ENCODE peak calls at places on chromosomes 5 and 9, in ten cellular contexts. One of them, this sample, is unnamed. For H3K27me3 and H3K4me1, the result is how much of the 10 kb centered on the place peaks cover.

GRCh38 chr5:38360323-38361061 is 102.1 kb downstream of the EGFLAM start:
- DNase-seq in neuronal stem cell: no peak
- DNase-seq in psoas muscle: no peak
- DNase-seq in endodermal cell: no peak
- DNase-seq in uterus: no peak
- DNase-seq in tibial nerve: no peak
- DNase-seq in K562: no peak
- DNase-seq in adipocyte: no peak
- DNase-seq in suprapubic skin: no peak
- DNase-seq in HepG2: no peak
- DNase-seq in this sample: no peak

GRCh38 chr9:73548201-73548600 is 396.5 kb downstream of the ANXA1 start:
- DNase-seq in K562: no peak
- DNase-seq in suprapubic skin: no peak
- DNase-seq in HepG2: no peak
- DNase-seq in psoas muscle: no peak
- DNase-seq in endodermal cell: no peak
- DNase-seq in neuronal stem cell: no peak
- DNase-seq in tibial nerve: no peak
- DNase-seq in uterus: no peak
- DNase-seq in adipocyte: no peak
- DNase-seq in this sample: no peak

GRCh38 chr5:81078930-81079329 is 118.8 kb downstream of the RASGRF2 start:
- DNase-seq in tibial nerve: no peak
- DNase-seq in endodermal cell: no peak
- DNase-seq in psoas muscle: no peak
- DNase-seq in K562: no peak
- DNase-seq in uterus: no peak
- DNase-seq in suprapubic skin: no peak
- DNase-seq in adipocyte: no peak
- DNase-seq in HepG2: no peak
- DNase-seq in neuronal stem cell: no peak
- DNase-seq in this sample: no peak

GRCh38 chr9:82488702-82489578 is 500.4 kb downstream of the SPATA31D1 start:
- DNase-seq in neuronal stem cell: no peak
- DNase-seq in psoas muscle: no peak
- DNase-seq in suprapubic skin: no peak
- DNase-seq in adipocyte: peak
- DNase-seq in tibial nerve: peak
- DNase-seq in HepG2: peak
- DNase-seq in K562: no peak
- DNase-seq in endodermal cell: no peak
- DNase-seq in uterus: no peak
- DNase-seq in this sample: no peak

GRCh38 chr9:3059781-3060468 is 216.0 kb upstream of the PUM3 start:
- DNase-seq in tibial nerve: no peak
- DNase-seq in endodermal cell: no peak
- DNase-seq in psoas muscle: no peak
- DNase-seq in uterus: no peak
- DNase-seq in HepG2: no peak
- DNase-seq in suprapubic skin: no peak
- DNase-seq in K562: no peak
- DNase-seq in neuronal stem cell: no peak
- DNase-seq in adipocyte: no peak
- DNase-seq in this sample: no peak

GRCh38 chr5:154783774-154784460 is 28.7 kb downstream of the LARP1 start:
- DNase-seq in adipocyte: no peak
- DNase-seq in tibial nerve: no peak
- DNase-seq in neuronal stem cell: no peak
- DNase-seq in K562: no peak
- DNase-seq in psoas muscle: peak
- DNase-seq in suprapubic skin: no peak
- DNase-seq in HepG2: no peak
- DNase-seq in endodermal cell: peak
- DNase-seq in uterus: no peak
- DNase-seq in this sample: no peak

GRCh38 chr5:139419226-139419625 is 15.3 kb upstream of the SPATA24 start:
- DNase-seq in K562: no peak
- DNase-seq in endodermal cell: no peak
- DNase-seq in uterus: no peak
- DNase-seq in tibial nerve: no peak
- DNase-seq in adipocyte: no peak
- DNase-seq in psoas muscle: no peak
- DNase-seq in HepG2: no peak
- DNase-seq in neuronal stem cell: no peak
- DNase-seq in suprapubic skin: no peak
- DNase-seq in this sample: peak

GRCh38 chr5:11076945-11077613 is 316.0 kb upstream of the DAP start:
- DNase-seq in psoas muscle: no peak
- DNase-seq in K562: no peak
- DNase-seq in endodermal cell: no peak
- DNase-seq in uterus: no peak
- DNase-seq in suprapubic skin: no peak
- DNase-seq in neuronal stem cell: no peak
- DNase-seq in adipocyte: no peak
- DNase-seq in tibial nerve: no peak
- DNase-seq in HepG2: no peak
- DNase-seq in this sample: no peak

GRCh38 chr9:89635816-89636215 is 31.0 kb downstream of the GADD45G start:
- DNase-seq in endodermal cell: no peak
- DNase-seq in HepG2: no peak
- DNase-seq in uterus: no peak
- DNase-seq in psoas muscle: no peak
- DNase-seq in adipocyte: no peak
- DNase-seq in tibial nerve: no peak
- DNase-seq in K562: no peak
- DNase-seq in neuronal stem cell: no peak
- DNase-seq in suprapubic skin: no peak
- DNase-seq in this sample: no peak

GRCh38 chr5:179044765-179045164 is 15.4 kb upstream of the ZNF354C start:
- DNase-seq in endodermal cell: no peak
- DNase-seq in suprapubic skin: no peak
- DNase-seq in neuronal stem cell: no peak
- DNase-seq in tibial nerve: no peak
- DNase-seq in adipocyte: no peak
- DNase-seq in K562: no peak
- DNase-seq in HepG2: no peak
- DNase-seq in uterus: no peak
- DNase-seq in psoas muscle: no peak
- DNase-seq in this sample: no peak

DNA sequence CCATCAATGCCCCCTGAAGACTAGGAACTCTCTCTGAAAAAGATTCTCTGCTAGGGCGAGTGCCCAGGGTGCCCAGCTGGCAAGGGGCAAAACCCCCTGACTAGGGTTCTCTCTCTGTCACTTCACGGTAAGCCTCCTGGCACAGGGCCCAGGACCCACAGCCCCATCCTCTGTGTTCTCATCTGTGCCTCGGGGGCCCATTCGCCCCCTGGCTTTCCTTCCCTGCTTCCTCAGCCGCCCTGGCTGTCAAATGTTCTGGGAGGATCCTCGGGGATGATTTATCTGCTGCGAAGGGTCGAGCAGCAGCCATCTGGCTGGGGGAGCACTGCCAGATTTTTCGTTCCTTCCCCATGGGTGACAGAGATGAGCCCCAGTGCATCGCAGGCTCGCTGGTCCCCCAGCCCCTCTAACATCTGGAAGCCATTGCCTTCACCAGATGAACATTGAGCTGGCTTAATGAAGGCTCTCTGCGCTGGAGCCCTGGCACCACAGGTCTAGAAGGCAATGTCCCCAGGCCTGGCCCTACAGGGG is 24.2 kb downstream of the HMCN2 start:
- DNase-seq in uterus: peak
- DNase-seq in neuronal stem cell: no peak
- DNase-seq in tibial nerve: no peak
- DNase-seq in suprapubic skin: no peak
- DNase-seq in endodermal cell: peak
- DNase-seq in adipocyte: no peak
- DNase-seq in psoas muscle: no peak
- DNase-seq in K562: no peak
- DNase-seq in HepG2: no peak
- DNase-seq in this sample: no peak
- H3K27me3 ChIP-seq in uterus: under half
- H3K27me3 ChIP-seq in neuronal stem cell: under half
- H3K27me3 ChIP-seq in tibial nerve: under half
- H3K27me3 ChIP-seq in suprapubic skin: under half
- H3K27me3 ChIP-seq in endodermal cell: under half
- H3K27me3 ChIP-seq in adipocyte: half or more
- H3K27me3 ChIP-seq in psoas muscle: half or more
- H3K27me3 ChIP-seq in K562: half or more
- H3K27me3 ChIP-seq in HepG2: half or more
- H3K27me3 ChIP-seq in this sample: under half

GRCh38 chr5:137994556-137994955 is 38.3 kb downstream of the FAM13B start:
- DNase-seq in adipocyte: no peak
- DNase-seq in endodermal cell: no peak
- DNase-seq in K562: no peak
- DNase-seq in HepG2: no peak
- DNase-seq in tibial nerve: no peak
- DNase-seq in suprapubic skin: no peak
- DNase-seq in neuronal stem cell: no peak
- DNase-seq in psoas muscle: no peak
- DNase-seq in uterus: no peak
- DNase-seq in this sample: no peak

GRCh38 chr5:137995077-137995746 is 37.7 kb downstream of the FAM13B start:
- DNase-seq in tibial nerve: no peak
- DNase-seq in adipocyte: peak
- DNase-seq in HepG2: peak
- DNase-seq in suprapubic skin: no peak
- DNase-seq in K562: peak
- DNase-seq in psoas muscle: no peak
- DNase-seq in endodermal cell: no peak
- DNase-seq in uterus: no peak
- DNase-seq in neuronal stem cell: no peak
- DNase-seq in this sample: no peak

GRCh38 chr5:137997726-137998213 is 35.1 kb downstream of the FAM13B start:
- DNase-seq in adipocyte: no peak
- DNase-seq in tibial nerve: no peak
- DNase-seq in HepG2: peak
- DNase-seq in endodermal cell: no peak
- DNase-seq in suprapubic skin: no peak
- DNase-seq in psoas muscle: no peak
- DNase-seq in neuronal stem cell: no peak
- DNase-seq in K562: no peak
- DNase-seq in uterus: no peak
- DNase-seq in this sample: no peak

GRCh38 chr5:138000102-138000723 is 32.7 kb downstream of the FAM13B start:
- DNase-seq in endodermal cell: no peak
- DNase-seq in suprapubic skin: no peak
- DNase-seq in tibial nerve: no peak
- DNase-seq in K562: no peak
- DNase-seq in adipocyte: no peak
- DNase-seq in uterus: peak
- DNase-seq in HepG2: peak
- DNase-seq in neuronal stem cell: no peak
- DNase-seq in psoas muscle: no peak
- DNase-seq in this sample: no peak

DNA sequence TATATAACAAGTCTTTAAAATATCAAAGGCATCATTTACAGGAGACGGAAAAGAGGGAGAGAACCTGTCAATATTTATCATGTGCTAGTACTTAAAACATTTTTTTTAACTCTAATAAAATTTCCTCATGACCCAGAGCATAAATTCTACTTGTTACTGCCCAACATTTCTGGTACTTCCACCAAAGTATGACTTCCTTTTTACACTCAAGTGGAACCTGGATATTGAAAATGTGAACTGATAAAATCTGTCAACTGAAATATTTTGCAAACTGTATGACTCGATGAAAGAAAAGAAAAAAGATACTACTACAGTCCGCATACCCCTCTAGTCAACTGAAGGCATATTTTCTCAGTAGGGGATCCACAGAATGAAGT is 37.1 kb downstream of the FAM13B start:
- DNase-seq in tibial nerve: no peak
- DNase-seq in K562: no peak
- DNase-seq in adipocyte: no peak
- DNase-seq in endodermal cell: no peak
- DNase-seq in neuronal stem cell: no peak
- DNase-seq in suprapubic skin: no peak
- DNase-seq in psoas muscle: no peak
- DNase-seq in HepG2: no peak
- DNase-seq in uterus: no peak
- DNase-seq in this sample: no peak
- H3K4me1 ChIP-seq in tibial nerve: under half
- H3K4me1 ChIP-seq in K562: under half
- H3K4me1 ChIP-seq in adipocyte: under half
- H3K4me1 ChIP-seq in endodermal cell: under half
- H3K4me1 ChIP-seq in neuronal stem cell: under half
- H3K4me1 ChIP-seq in suprapubic skin: under half
- H3K4me1 ChIP-seq in psoas muscle: under half
- H3K4me1 ChIP-seq in HepG2: under half
- H3K4me1 ChIP-seq in uterus: under half
- H3K4me1 ChIP-seq in this sample: under half

GRCh38 chr9:136144450-136144849 is 25.8 kb upstream of the TMEM250 start:
- DNase-seq in tibial nerve: no peak
- DNase-seq in psoas muscle: no peak
- DNase-seq in neuronal stem cell: no peak
- DNase-seq in endodermal cell: no peak
- DNase-seq in K562: no peak
- DNase-seq in uterus: no peak
- DNase-seq in adipocyte: no peak
- DNase-seq in HepG2: no peak
- DNase-seq in suprapubic skin: no peak
- DNase-seq in this sample: no peak
- H3K27me3 ChIP-seq in tibial nerve: under half
- H3K27me3 ChIP-seq in psoas muscle: half or more
- H3K27me3 ChIP-seq in neuronal stem cell: under half
- H3K27me3 ChIP-seq in endodermal cell: under half
- H3K27me3 ChIP-seq in K562: half or more
- H3K27me3 ChIP-seq in uterus: under half
- H3K27me3 ChIP-seq in adipocyte: half or more
- H3K27me3 ChIP-seq in HepG2: half or more
- H3K27me3 ChIP-seq in suprapubic skin: half or more
- H3K27me3 ChIP-seq in this sample: under half

DNA sequence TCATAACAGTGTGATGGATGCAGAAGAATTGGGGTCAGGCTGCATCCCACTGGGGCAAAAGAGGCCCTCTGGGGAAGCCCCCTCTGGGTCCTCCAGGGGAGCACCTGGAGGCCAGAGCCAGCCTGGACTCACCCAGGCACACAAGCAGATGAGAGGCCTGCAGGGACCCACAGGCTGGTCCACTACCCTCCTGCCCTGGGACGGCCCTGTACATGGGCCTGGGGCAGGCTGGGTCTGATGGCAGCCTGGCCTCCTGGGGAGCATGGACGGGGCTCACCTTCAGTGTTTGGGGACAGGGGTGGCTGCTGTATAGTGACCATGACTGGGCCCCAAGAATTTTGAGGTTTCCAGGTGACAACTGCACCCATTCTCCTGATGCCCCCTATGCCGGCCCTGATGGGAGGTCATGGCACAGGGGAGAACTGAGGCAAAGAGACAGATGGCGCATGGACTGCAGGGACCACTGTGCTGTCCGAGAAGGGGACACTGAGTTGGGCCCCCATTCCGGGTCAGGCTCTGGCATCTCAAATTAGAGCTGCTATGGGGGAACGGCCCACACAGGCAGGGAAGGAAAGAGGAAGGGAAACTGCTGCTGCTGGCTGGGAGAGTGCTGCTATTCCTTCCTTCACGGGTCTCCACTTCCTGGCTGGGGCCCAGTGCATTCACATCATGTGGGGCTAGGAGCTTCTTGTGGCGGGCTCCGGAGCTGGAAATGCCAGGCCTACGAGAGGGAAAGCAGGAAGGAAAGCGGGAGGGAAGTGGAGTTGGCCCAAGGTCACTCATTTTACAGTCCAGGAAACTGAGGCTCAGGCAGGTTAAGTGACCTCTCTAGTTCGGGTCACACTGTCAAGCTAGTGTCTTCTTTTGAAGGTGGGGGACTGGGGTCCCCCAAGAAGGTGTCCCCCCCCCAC is 1.5 kb upstream of the CARD19 start:
- DNase-seq in tibial nerve: peak
- DNase-seq in neuronal stem cell: no peak
- DNase-seq in suprapubic skin: no peak
- DNase-seq in K562: no peak
- DNase-seq in HepG2: no peak
- DNase-seq in endodermal cell: peak
- DNase-seq in uterus: peak
- DNase-seq in adipocyte: peak
- DNase-seq in psoas muscle: peak
- DNase-seq in this sample: peak
- H3K4me1 ChIP-seq in tibial nerve: under half
- H3K4me1 ChIP-seq in neuronal stem cell: under half
- H3K4me1 ChIP-seq in suprapubic skin: half or more
- H3K4me1 ChIP-seq in K562: under half
- H3K4me1 ChIP-seq in HepG2: half or more
- H3K4me1 ChIP-seq in endodermal cell: under half
- H3K4me1 ChIP-seq in uterus: under half
- H3K4me1 ChIP-seq in adipocyte: under half
- H3K4me1 ChIP-seq in psoas muscle: under half
- H3K4me1 ChIP-seq in this sample: under half